ENCODE peak calls at places on chromosomes 5 and 9, in nine cellular contexts. I is A549, M is right atrium auricular region, Y is ovary, S is GM23248, T is A673, W is psoas muscle, G is tibial nerve, C is aorta. L is an unnamed sample.

GRCh38 chr9:97773723-97774122 is 76.6 kb upstream of the XPA start:
- DNase-seq in I (no peak), M (peak; percentile 83), Y (no peak), S (peak; percentile 70), T (peak; percentile 39), W (peak; percentile 23), G (no peak), C (peak; percentile 53), L (no peak)

GRCh38 chr5:119323630-119324000 is 32.2 kb upstream of the TNFAIP8 start:
- DNase-seq in I (no peak), M (no peak), Y (no peak), S (peak; percentile 44), T (peak; percentile 55), W (no peak), G (no peak), C (no peak), L (no peak)

GRCh38 chr5:14204785-14205321 is 61.7 kb downstream of the TRIO start:
- DNase-seq in I (peak; percentile 49), M (peak; percentile 77), Y (peak; percentile 75), S (peak; percentile 92), T (peak; percentile 65), W (peak; percentile 63), G (peak; percentile 57), C (peak; percentile 75), L (no peak)

GRCh38 chr5:56159521-56159947 is 73.6 kb downstream of the ANKRD55 start:
- DNase-seq in I (no peak), M (no peak), Y (no peak), S (no peak), T (no peak), W (no peak), G (no peak), C (no peak), L (no peak)

GRCh38 chr9:127555830-127556820 is 56.0 kb upstream of the STXBP1 start:
- DNase-seq in I (peak; percentile 96), M (peak; percentile 86), Y (peak; percentile 83), S (peak; percentile 99), T (peak; percentile 82), W (peak; percentile 73), G (peak; percentile 70), C (peak; percentile 91), L (peak; percentile 38)

GRCh38 chr9:98707158-98708102 is 1.3 kb downstream of the GABBR2 start:
- DNase-seq in I (peak; percentile 69), M (no peak), Y (no peak), S (peak; percentile 95), T (peak; percentile 57), W (peak; percentile 18), G (no peak), C (no peak), L (no peak)

GRCh38 chr9:97759611-97760288 is 62.6 kb upstream of the XPA start:
- DNase-seq in I (peak; percentile 11), M (no peak), Y (no peak), S (peak; percentile 47), T (no peak), W (no peak), G (no peak), C (no peak), L (no peak)

GRCh38 chr5:150272531-150272930 is 17.0 kb downstream of the CAMK2A start:
- DNase-seq in I (peak; percentile 59), M (no peak), Y (no peak), S (peak; percentile 55), T (peak; percentile 50), W (no peak), G (no peak), C (no peak), L (no peak)

GRCh38 chr9:105328872-105329728 is 84.6 kb downstream of the SLC44A1 start:
- DNase-seq in I (no peak), M (no peak), Y (no peak), S (peak; percentile 71), T (no peak), W (peak; percentile 21), G (no peak), C (no peak), L (no peak)

DNA sequence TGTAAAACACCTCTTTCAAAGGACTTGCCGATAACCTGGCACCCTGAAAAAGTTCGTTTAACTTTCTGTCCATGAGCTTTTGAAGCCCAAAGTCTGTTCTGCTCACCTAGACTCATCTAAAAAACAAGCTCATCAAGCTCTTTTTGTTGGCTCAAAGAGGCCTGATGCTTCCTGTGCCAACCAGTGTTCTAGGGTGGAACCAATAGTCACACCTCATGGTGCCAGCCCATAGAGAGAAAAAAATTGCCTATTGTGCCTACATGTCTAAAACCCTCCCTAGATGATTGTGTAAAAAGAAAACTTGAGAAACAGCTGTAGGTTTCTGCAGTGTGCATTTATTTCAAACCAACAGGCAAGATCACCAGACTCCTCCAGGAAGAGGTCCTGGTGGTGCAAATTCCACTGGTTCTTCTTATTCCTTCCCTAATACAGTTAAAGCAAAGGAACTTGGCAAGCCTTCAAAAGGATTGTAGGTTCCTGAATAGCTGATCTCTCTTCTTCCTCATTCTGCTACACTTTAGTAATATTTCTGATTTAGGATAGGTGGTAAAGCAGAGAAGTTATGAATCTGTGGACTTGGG is 4.8 kb downstream of the SH3RF2 start:
- DNase-seq in I (no peak), M (no peak), Y (no peak), S (peak; percentile 20), T (no peak), W (no peak), G (no peak), C (no peak), L (no peak)
- H3K4me1 ChIP-seq in I (peaks cover 76% of the 10 kb centered on the region), M (peaks cover 50% of the 10 kb centered on the region), Y (peaks cover 2% of the 10 kb centered on the region), S (peaks cover 16% of the 10 kb centered on the region), T (peaks cover 79% of the 10 kb centered on the region), W (peaks cover 25% of the 10 kb centered on the region), G (peaks cover 22% of the 10 kb centered on the region), C (peaks cover 3% of the 10 kb centered on the region), L (no peaks in the 10 kb centered on the region)

DNA sequence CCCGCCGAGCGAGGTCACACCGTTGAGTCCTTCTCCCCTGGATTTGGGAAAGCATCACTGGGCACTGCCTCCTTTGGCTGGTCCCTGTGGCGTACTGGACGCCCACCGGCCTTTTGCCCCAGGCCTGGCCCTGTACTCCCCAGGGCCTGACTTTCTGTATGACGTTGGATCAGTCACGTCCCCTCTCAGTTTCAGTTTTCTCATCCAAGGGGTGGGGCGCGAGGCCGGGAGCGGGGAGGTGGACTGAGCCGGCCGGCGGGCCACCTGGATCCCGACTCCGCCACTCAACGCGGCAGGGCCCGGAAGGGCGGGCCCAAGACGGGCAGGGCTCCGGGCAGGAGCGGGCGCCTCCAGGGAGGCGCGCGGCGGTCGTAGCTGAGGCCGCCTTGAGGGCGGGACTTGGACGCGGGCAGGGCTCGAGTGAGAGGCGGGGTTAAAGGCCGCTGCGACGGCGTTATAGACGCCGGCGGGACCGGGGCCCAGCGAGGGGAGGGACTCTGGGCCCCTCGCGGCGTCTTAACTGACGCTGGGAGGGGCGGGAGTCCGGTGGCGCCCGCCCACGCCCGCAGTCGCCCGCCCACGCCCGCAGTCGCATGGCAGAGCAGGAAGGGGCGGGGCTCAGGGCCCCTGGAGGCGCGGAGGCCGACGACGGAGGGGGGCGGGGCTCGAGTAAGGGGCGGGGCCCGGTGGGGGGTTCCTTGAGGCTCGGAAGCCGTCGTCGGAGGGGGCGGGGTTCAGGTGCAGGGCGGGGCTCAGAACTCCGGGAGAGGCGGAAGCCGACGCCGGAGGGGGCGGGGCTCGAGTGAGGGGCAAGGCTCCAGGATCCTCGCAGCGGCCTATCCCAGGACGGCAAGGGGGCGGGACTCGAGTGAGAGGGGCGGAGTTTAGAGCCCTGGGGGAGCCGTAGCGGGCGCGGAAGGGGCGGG is 549 bp upstream of the CARD19 start:
- DNase-seq in I (peak; percentile 91), M (peak; percentile 99), Y (peak; percentile 100), S (peak; percentile 99), T (peak; percentile 99), W (peak; percentile 100), G (peak; percentile 99), C (peak; percentile 100), L (peak; percentile 100)
- H3K4me1 ChIP-seq in I (peaks cover 64% of the 10 kb centered on the region), M (peaks cover 62% of the 10 kb centered on the region), Y (peaks cover 23% of the 10 kb centered on the region), S (peaks cover 20% of the 10 kb centered on the region), T (peaks cover 20% of the 10 kb centered on the region), W (peaks cover 32% of the 10 kb centered on the region), G (peaks cover 78% of the 10 kb centered on the region), C (peaks cover 2% of the 10 kb centered on the region), L (peaks cover 61% of the 10 kb centered on the region)

DNA sequence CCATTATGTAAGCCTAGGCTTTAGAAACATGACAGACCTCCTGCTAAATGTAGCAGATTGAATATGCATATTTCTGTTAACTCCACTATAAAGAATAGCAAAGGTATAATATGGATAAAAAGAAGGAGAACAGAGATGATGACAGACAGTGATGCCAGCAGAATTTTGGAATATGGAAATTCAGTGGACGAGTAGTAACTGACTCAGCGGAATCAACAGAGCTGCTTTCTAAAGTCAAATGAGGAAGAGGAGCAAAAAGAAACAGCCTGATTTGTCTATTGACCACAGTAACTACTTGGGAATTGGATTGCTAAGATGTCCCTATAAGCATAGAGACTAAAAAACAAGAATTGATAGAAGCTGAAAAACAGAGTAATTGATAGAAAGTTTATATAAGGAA is 8.0 kb downstream of the GPR21 start:
- DNase-seq in I (no peak), M (no peak), Y (no peak), S (no peak), T (no peak), W (no peak), G (no peak), C (no peak), L (no peak)
- H3K4me1 ChIP-seq in I (no peaks in the 10 kb centered on the region), M (peaks cover 6% of the 10 kb centered on the region), Y (peaks cover 10% of the 10 kb centered on the region), S (peaks cover 25% of the 10 kb centered on the region), T (peaks cover 25% of the 10 kb centered on the region), W (no peaks in the 10 kb centered on the region), G (peaks cover 7% of the 10 kb centered on the region), C (peaks cover 5% of the 10 kb centered on the region), L (no peaks in the 10 kb centered on the region)

GRCh38 chr5:16914584-16914983 is 21.5 kb downstream of the MYO10 start:
- DNase-seq in I (no peak), M (no peak), Y (no peak), S (no peak), T (no peak), W (no peak), G (no peak), C (no peak), L (no peak)
- H3K4me1 ChIP-seq in I (peaks cover 90% of the 10 kb centered on the region), M (no peaks in the 10 kb centered on the region), Y (peaks cover 28% of the 10 kb centered on the region), S (peaks cover 42% of the 10 kb centered on the region), T (peaks cover 78% of the 10 kb centered on the region), W (peaks cover 14% of the 10 kb centered on the region), G (no peaks in the 10 kb centered on the region), C (no peaks in the 10 kb centered on the region), L (no peaks in the 10 kb centered on the region)

DNA sequence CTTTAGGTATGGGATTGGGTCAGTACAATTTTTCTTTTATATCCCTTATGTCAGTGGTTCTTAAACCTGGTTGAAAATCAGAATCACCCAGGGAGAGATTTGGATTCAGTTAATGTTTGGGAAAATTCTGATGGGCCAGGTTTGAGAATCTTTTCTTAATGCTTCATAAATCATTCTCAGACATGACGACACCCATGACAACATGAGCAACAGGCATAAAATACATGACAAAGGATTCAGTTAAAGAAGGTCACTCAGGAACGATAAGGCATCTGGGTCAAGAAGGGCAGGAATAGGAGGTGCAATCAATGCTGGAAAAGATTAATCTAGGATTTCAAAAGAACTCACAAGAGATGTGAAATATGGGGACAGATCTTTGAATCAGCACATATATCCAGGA is 41.9 kb downstream of the ELOVL7 start:
- DNase-seq in I (no peak), M (no peak), Y (no peak), S (no peak), T (no peak), W (no peak), G (no peak), C (no peak), L (no peak)
- H3K4me1 ChIP-seq in I (peaks cover 11% of the 10 kb centered on the region), M (no peaks in the 10 kb centered on the region), Y (no peaks in the 10 kb centered on the region), S (no peaks in the 10 kb centered on the region), T (no peaks in the 10 kb centered on the region), W (no peaks in the 10 kb centered on the region), G (no peaks in the 10 kb centered on the region), C (no peaks in the 10 kb centered on the region), L (no peaks in the 10 kb centered on the region)

DNA sequence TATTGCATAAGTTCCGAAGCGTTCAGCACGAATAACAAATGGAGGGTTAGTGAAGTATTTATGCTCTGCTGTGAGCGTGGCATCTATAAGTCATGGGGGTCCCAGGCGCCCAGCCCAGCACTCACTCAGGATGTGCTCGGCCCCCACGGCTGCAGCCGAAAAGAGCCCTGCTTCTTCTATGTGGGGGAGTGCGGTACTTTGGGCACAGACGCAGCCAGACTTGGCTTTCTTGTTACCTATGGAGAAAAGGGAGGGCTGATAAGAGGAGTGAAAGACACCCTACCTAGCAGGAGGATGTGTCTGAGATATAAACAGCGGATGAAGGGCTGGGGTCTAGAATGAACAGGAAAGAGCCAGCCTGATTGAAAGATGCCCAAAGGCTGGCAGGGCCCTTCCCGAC is 51.4 kb downstream of the MRPL36 start:
- DNase-seq in I (no peak), M (no peak), Y (no peak), S (no peak), T (no peak), W (no peak), G (no peak), C (peak; percentile 7), L (no peak)
- H3K4me1 ChIP-seq in I (no peaks in the 10 kb centered on the region), M (no peaks in the 10 kb centered on the region), Y (no peaks in the 10 kb centered on the region), S (no peaks in the 10 kb centered on the region), T (no peaks in the 10 kb centered on the region), W (no peaks in the 10 kb centered on the region), G (no peaks in the 10 kb centered on the region), C (no peaks in the 10 kb centered on the region), L (no peaks in the 10 kb centered on the region)

L was measured in CD8-positive, alpha-beta memory T cell.